ENCODE peak calls at places on chromosomes 11 and 22, in five cellular contexts. T is spleen, Q is Panc1, E is tibial artery, Y is A549. B is an unnamed sample.

GRCh38 chr11:1053121-1053901 is 16.8 kb upstream of the MUC6 start:
- DNase-seq in Q (no peak), Y (no peak), T (peak), E (no peak), B (peak)

GRCh38 chr11:71437399-71437798 is 10.8 kb downstream of the DHCR7 start:
- DNase-seq in Q (no peak), Y (no peak), T (no peak), E (no peak), B (no peak)

GRCh38 chr11:101848262-101848661 is 66.5 kb upstream of the CEP126 start:
- DNase-seq in E (no peak), T (no peak), Q (no peak), Y (no peak), B (no peak)

GRCh38 chr22:38706101-38706884 is 549 bp downstream of the GTPBP1 start:
- DNase-seq in Q (no peak), T (no peak), Y (no peak), E (peak), B (peak)

GRCh38 chr22:31241936-31242335 is 29.8 kb downstream of the LIMK2 start:
- DNase-seq in T (no peak), Q (no peak), E (no peak), Y (no peak), B (no peak)

GRCh38 chr11:69245491-69246345 is 48.2 kb upstream of the MYEOV start:
- DNase-seq in Y (no peak), E (peak), T (peak), Q (no peak), B (peak)

GRCh38 chr11:66976048-66976467 is 954 bp downstream of the C11orf86 start:
- DNase-seq in E (no peak), T (no peak), Q (no peak), Y (no peak), B (no peak)

GRCh38 chr11:44626645-44627044 is 61.2 kb downstream of the CD82 start:
- DNase-seq in T (no peak), E (no peak), Q (no peak), Y (no peak), B (peak)

GRCh38 chr11:10818594-10818993 is 9.9 kb upstream of the EIF4G2 start:
- DNase-seq in Q (no peak), E (no peak), T (no peak), Y (no peak), B (no peak)

GRCh38 chr11:31812392-31813241 is 1.5 kb upstream of the PAX6 start:
- DNase-seq in E (no peak), Q (no peak), T (peak), Y (no peak), B (no peak)

GRCh38 chr11:64688534-64688982 is 34.4 kb downstream of the NRXN2 start:
- DNase-seq in E (peak), T (peak), Q (peak), Y (peak), B (peak)
- H3K27ac ChIP-seq in E (peak), T (no peak), Q (no peak), Y (peak), B (peak)

GRCh38 chr11:19225599-19225998 is 15.1 kb downstream of the E2F8 start:
- DNase-seq in Q (no peak), E (no peak), T (no peak), Y (no peak), B (no peak)
- H3K27ac ChIP-seq in Q (no peak), E (no peak), T (no peak), Y (no peak), B (no peak)

GRCh38 chr22:45832180-45832579 is 144.8 kb downstream of the WNT7B start:
- DNase-seq in Q (no peak), T (no peak), E (no peak), Y (no peak), B (no peak)

GRCh38 chr22:45830531-45831245 is 146.3 kb downstream of the WNT7B start:
- DNase-seq in Y (no peak), Q (peak), E (no peak), T (no peak), B (no peak)

GRCh38 chr22:45833613-45834012 is 143.3 kb downstream of the WNT7B start:
- DNase-seq in T (no peak), Y (no peak), E (no peak), Q (no peak), B (no peak)

GRCh38 chr22:45832959-45833580 is 143.9 kb downstream of the WNT7B start:
- DNase-seq in Q (no peak), E (no peak), Y (no peak), T (no peak), B (no peak)

DNA sequence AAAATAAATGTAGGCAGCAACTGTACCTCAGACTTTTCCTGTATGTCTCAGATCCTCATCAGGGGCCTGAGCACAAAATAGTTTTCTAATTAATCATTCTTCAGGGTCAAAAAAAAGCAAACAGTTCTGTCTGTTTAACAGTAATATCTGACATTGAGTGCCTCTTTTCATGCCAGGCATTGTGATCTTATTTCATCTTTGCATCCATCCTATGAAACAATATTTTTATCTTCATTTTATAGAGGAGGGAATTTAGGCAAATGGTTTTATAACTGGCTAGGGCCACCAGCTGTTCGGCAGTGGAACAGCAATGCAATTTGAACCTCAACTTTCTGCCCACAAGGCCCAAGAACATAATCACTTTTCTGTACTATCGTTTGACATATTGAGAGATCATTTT is 145.6 kb downstream of the WNT7B start:
- DNase-seq in E (no peak), T (no peak), Q (peak), Y (no peak), B (no peak)
- H3K27ac ChIP-seq in E (no peak), T (no peak), Q (no peak), Y (peak), B (peak)

GRCh38 chr11:20014067-20014402 is 146.2 kb downstream of the DBX1 start:
- DNase-seq in Q (no peak), T (no peak), E (no peak), Y (no peak), B (no peak)

GRCh38 chr11:20011294-20011951 is 148.9 kb downstream of the DBX1 start:
- DNase-seq in T (no peak), Q (no peak), Y (no peak), E (no peak), B (no peak)

GRCh38 chr11:20015101-20015500 is 145.2 kb downstream of the DBX1 start:
- DNase-seq in T (no peak), Y (no peak), E (no peak), Q (no peak), B (no peak)

GRCh38 chr11:20015529-20016427 is 144.5 kb downstream of the DBX1 start:
- DNase-seq in Y (no peak), E (no peak), T (no peak), Q (no peak), B (no peak)

GRCh38 chr11:20013346-20014066 is 146.8 kb downstream of the DBX1 start:
- DNase-seq in E (no peak), Q (no peak), Y (no peak), T (no peak), B (no peak)
- H3K27ac ChIP-seq in E (no peak), Q (no peak), Y (peak), T (no peak), B (no peak)

GRCh38 chr22:20237480-20238440 is 30.4 kb downstream of the RTN4R start:
- DNase-seq in E (no peak), Q (no peak), T (peak), Y (no peak), B (no peak)

GRCh38 chr22:20239063-20239950 is 28.8 kb downstream of the RTN4R start:
- DNase-seq in T (peak), Q (no peak), E (no peak), Y (no peak), B (no peak)

GRCh38 chr22:20239951-20240773 is 28.0 kb downstream of the RTN4R start:
- DNase-seq in Q (no peak), T (no peak), Y (no peak), E (no peak), B (no peak)

GRCh38 chr22:20240900-20241299 is 27.2 kb downstream of the RTN4R start:
- DNase-seq in T (no peak), E (no peak), Q (no peak), Y (no peak), B (no peak)

GRCh38 chr22:20238567-20239062 is 29.5 kb downstream of the RTN4R start:
- DNase-seq in Q (no peak), E (no peak), Y (peak), T (peak), B (no peak)
- H3K27ac ChIP-seq in Q (no peak), E (no peak), Y (no peak), T (peak), B (peak)

DNA sequence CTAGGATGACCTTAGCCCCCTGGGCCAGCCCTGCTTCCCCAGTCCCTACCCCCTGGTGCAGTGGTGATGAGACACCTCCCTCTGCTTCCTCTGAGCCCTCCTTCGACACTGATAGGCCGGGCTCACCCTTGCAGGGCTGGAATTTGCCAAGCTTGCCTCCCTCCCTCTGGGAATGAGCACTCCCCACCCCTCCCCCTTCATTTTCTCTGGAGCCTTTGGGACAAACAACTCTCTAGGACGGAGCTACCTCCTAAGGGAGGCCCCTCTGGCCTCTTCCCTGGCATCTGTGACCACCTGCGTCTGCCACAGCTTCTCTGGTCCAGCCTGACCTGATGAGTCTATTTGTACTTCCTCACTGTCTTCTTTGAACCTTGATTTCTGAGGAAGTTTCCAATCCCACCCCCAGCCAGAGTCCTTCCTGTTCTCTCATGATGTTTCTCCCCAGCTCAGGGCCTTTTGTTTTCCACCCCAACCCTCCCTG is 53.3 kb upstream of the ADA2 start:
- DNase-seq in Q (no peak), T (peak), E (no peak), Y (no peak), B (peak)
- H3K27ac ChIP-seq in Q (no peak), T (no peak), E (no peak), Y (no peak), B (no peak)

GRCh38 chr11:2443406-2443805 is 908 bp downstream of the TRPM5 start:
- DNase-seq in T (no peak), Q (no peak), Y (no peak), E (no peak), B (no peak)

GRCh38 chr11:2441171-2441570 is 3.1 kb downstream of the TRPM5 start:
- DNase-seq in T (peak), E (no peak), Q (no peak), Y (no peak), B (no peak)

GRCh38 chr11:2440646-2441045 is 3.7 kb downstream of the TRPM5 start:
- DNase-seq in Q (no peak), E (no peak), T (peak), Y (no peak), B (no peak)

GRCh38 chr11:2443881-2444300 is 423 bp downstream of the TRPM5 start:
- DNase-seq in T (peak), Q (no peak), E (no peak), Y (no peak), B (no peak)

GRCh38 chr11:2442554-2442953 is 1.8 kb downstream of the TRPM5 start:
- DNase-seq in Y (no peak), T (no peak), E (no peak), Q (no peak), B (no peak)
- H3K27ac ChIP-seq in Y (no peak), T (no peak), E (no peak), Q (no peak), B (no peak)

DNA sequence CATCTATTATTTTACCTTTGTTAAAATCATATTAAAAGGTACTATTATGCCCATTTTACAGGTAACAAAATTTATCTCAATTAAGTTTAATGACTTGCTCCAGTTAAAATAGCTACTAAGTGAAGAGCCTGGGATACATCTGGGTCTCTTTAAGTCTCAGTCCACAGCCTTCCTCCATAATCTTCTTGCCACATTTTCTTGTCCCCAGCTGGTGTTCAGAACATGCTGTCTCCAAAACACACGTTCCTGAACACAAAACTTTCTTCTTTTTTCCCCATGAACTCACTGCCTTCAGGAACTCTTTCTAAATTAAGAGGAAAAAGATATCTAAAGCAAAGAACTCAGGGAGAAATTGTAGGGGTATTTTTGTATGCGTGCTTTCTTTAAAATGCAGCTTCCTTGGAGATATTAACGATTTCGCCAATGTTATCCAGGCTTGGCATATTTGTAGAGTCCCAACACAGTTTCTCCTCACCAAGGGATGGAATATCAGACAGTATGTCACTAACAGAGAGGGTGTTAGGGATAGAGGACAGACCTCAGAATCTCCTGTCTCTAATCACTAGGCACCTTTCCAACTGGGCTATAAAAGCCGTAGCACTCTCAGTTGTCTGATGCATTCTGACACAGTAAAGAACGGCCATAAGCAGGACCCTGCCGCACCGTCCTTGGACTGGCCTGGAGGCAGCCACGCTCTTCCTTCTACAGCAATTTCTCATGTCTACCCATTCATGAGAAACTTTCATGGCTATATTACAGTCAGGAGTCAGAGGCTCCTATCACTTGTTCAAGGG is 232.8 kb upstream of the BLID start:
- DNase-seq in Y (no peak), T (no peak), Q (no peak), E (no peak), B (no peak)
- H3K27ac ChIP-seq in Y (no peak), T (no peak), Q (no peak), E (peak), B (no peak)

GRCh38 chr22:50232481-50233151 is 12.2 kb downstream of the TUBGCP6 start:
- DNase-seq in E (no peak), Y (no peak), T (no peak), Q (no peak), B (peak)
- H3K27ac ChIP-seq in E (no peak), Y (no peak), T (no peak), Q (no peak), B (no peak)